ENCODE peak calls at places on chromosome 14, in eight cellular contexts. One of them, this sample, is unnamed.

GRCh38 chr14:20383636-20384035 is 29.7 kb downstream of the TEP1 start:
- DNase-seq in coronary artery: no peak
- DNase-seq in foreskin fibroblast: no peak
- DNase-seq in GM20000: no peak
- DNase-seq in right atrium auricular region: no peak
- DNase-seq in activated B cell treated with CpG ODN at 0.5 μM for 24 hours: no peak
- DNase-seq in prostate gland: no peak
- DNase-seq in fibroblast of the aortic adventitia: no peak
- DNase-seq in this sample: no peak

GRCh38 chr14:68932686-68933085 is 46.4 kb downstream of the ACTN1 start:
- DNase-seq in foreskin fibroblast: no peak
- DNase-seq in activated B cell treated with CpG ODN at 0.5 μM for 24 hours: no peak
- DNase-seq in coronary artery: no peak
- DNase-seq in prostate gland: no peak
- DNase-seq in fibroblast of the aortic adventitia: no peak
- DNase-seq in right atrium auricular region: no peak
- DNase-seq in GM20000: no peak
- DNase-seq in this sample: no peak

GRCh38 chr14:104230119-104230885 is 91.9 kb downstream of the KIF26A start:
- DNase-seq in prostate gland: no peak
- DNase-seq in GM20000: no peak
- DNase-seq in activated B cell treated with CpG ODN at 0.5 μM for 24 hours: no peak
- DNase-seq in fibroblast of the aortic adventitia: no peak
- DNase-seq in foreskin fibroblast: no peak
- DNase-seq in right atrium auricular region: no peak
- DNase-seq in coronary artery: no peak
- DNase-seq in this sample: no peak

GRCh38 chr14:34693228-34693939 is 21.0 kb downstream of the CFL2 start:
- DNase-seq in activated B cell treated with CpG ODN at 0.5 μM for 24 hours: no peak
- DNase-seq in fibroblast of the aortic adventitia: peak; percentile 25
- DNase-seq in right atrium auricular region: no peak
- DNase-seq in coronary artery: no peak
- DNase-seq in foreskin fibroblast: no peak
- DNase-seq in GM20000: no peak
- DNase-seq in prostate gland: no peak
- DNase-seq in this sample: no peak

GRCh38 chr14:53450871-53451270 is 297.7 kb upstream of the DDHD1 start:
- DNase-seq in prostate gland: peak; percentile 13
- DNase-seq in GM20000: no peak
- DNase-seq in coronary artery: no peak
- DNase-seq in right atrium auricular region: no peak
- DNase-seq in activated B cell treated with CpG ODN at 0.5 μM for 24 hours: no peak
- DNase-seq in foreskin fibroblast: peak; percentile 63
- DNase-seq in fibroblast of the aortic adventitia: peak; percentile 55
- DNase-seq in this sample: peak; percentile 41

GRCh38 chr14:104267895-104268294 is 129.5 kb downstream of the KIF26A start:
- DNase-seq in foreskin fibroblast: no peak
- DNase-seq in fibroblast of the aortic adventitia: no peak
- DNase-seq in right atrium auricular region: no peak
- DNase-seq in GM20000: no peak
- DNase-seq in prostate gland: no peak
- DNase-seq in coronary artery: no peak
- DNase-seq in activated B cell treated with CpG ODN at 0.5 μM for 24 hours: no peak
- DNase-seq in this sample: no peak

GRCh38 chr14:94679941-94680340 is 67.8 kb downstream of the SERPINA3 start:
- DNase-seq in foreskin fibroblast: no peak
- DNase-seq in fibroblast of the aortic adventitia: no peak
- DNase-seq in right atrium auricular region: no peak
- DNase-seq in activated B cell treated with CpG ODN at 0.5 μM for 24 hours: no peak
- DNase-seq in prostate gland: no peak
- DNase-seq in coronary artery: peak; percentile 31
- DNase-seq in GM20000: no peak
- DNase-seq in this sample: peak; percentile 18

GRCh38 chr14:39102265-39102968 is 618 bp downstream of the SEC23A start:
- DNase-seq in right atrium auricular region: no peak
- DNase-seq in GM20000: no peak
- DNase-seq in fibroblast of the aortic adventitia: peak; percentile 55
- DNase-seq in coronary artery: peak; percentile 71
- DNase-seq in foreskin fibroblast: peak; percentile 69
- DNase-seq in activated B cell treated with CpG ODN at 0.5 μM for 24 hours: no peak
- DNase-seq in prostate gland: peak; percentile 9
- DNase-seq in this sample: peak; percentile 21

GRCh38 chr14:60304509-60304908 is 55.5 kb downstream of the PPM1A start:
- DNase-seq in coronary artery: no peak
- DNase-seq in foreskin fibroblast: no peak
- DNase-seq in prostate gland: no peak
- DNase-seq in fibroblast of the aortic adventitia: no peak
- DNase-seq in GM20000: no peak
- DNase-seq in activated B cell treated with CpG ODN at 0.5 μM for 24 hours: no peak
- DNase-seq in right atrium auricular region: no peak
- DNase-seq in this sample: no peak

GRCh38 chr14:29548948-29549370 is 378.7 kb downstream of the PRKD1 start:
- DNase-seq in activated B cell treated with CpG ODN at 0.5 μM for 24 hours: no peak
- DNase-seq in right atrium auricular region: no peak
- DNase-seq in foreskin fibroblast: peak; percentile 80
- DNase-seq in GM20000: peak; percentile 33
- DNase-seq in fibroblast of the aortic adventitia: peak; percentile 83
- DNase-seq in prostate gland: peak; percentile 18
- DNase-seq in coronary artery: no peak
- DNase-seq in this sample: no peak

GRCh38 chr14:31337331-31337730 is 83.0 kb downstream of the HEATR5A start:
- DNase-seq in activated B cell treated with CpG ODN at 0.5 μM for 24 hours: no peak
- DNase-seq in prostate gland: no peak
- DNase-seq in coronary artery: no peak
- DNase-seq in fibroblast of the aortic adventitia: no peak
- DNase-seq in foreskin fibroblast: no peak
- DNase-seq in right atrium auricular region: no peak
- DNase-seq in GM20000: no peak
- DNase-seq in this sample: no peak

GRCh38 chr14:103191856-103192835 is 68.9 kb downstream of the TNFAIP2 start:
- DNase-seq in activated B cell treated with CpG ODN at 0.5 μM for 24 hours: no peak
- DNase-seq in right atrium auricular region: no peak
- DNase-seq in prostate gland: no peak
- DNase-seq in foreskin fibroblast: no peak
- DNase-seq in coronary artery: no peak
- DNase-seq in fibroblast of the aortic adventitia: peak; percentile 17
- DNase-seq in GM20000: no peak
- DNase-seq in this sample: no peak

GRCh38 chr14:103199141-103199540 is 75.9 kb downstream of the TNFAIP2 start:
- DNase-seq in prostate gland: no peak
- DNase-seq in fibroblast of the aortic adventitia: peak; percentile 89
- DNase-seq in coronary artery: no peak
- DNase-seq in foreskin fibroblast: peak; percentile 44
- DNase-seq in right atrium auricular region: peak; percentile 73
- DNase-seq in GM20000: no peak
- DNase-seq in activated B cell treated with CpG ODN at 0.5 μM for 24 hours: no peak
- DNase-seq in this sample: no peak

GRCh38 chr14:67332468-67332867 is 27.1 kb downstream of the ATP6V1D start:
- DNase-seq in foreskin fibroblast: peak; percentile 13
- DNase-seq in GM20000: no peak
- DNase-seq in fibroblast of the aortic adventitia: no peak
- DNase-seq in coronary artery: no peak
- DNase-seq in activated B cell treated with CpG ODN at 0.5 μM for 24 hours: no peak
- DNase-seq in prostate gland: no peak
- DNase-seq in right atrium auricular region: no peak
- DNase-seq in this sample: no peak

GRCh38 chr14:72613196-72613974 is 280.5 kb downstream of the DPF3 start:
- DNase-seq in fibroblast of the aortic adventitia: peak; percentile 27
- DNase-seq in right atrium auricular region: peak; percentile 68
- DNase-seq in GM20000: no peak
- DNase-seq in coronary artery: peak; percentile 71
- DNase-seq in foreskin fibroblast: peak; percentile 75
- DNase-seq in activated B cell treated with CpG ODN at 0.5 μM for 24 hours: no peak
- DNase-seq in prostate gland: no peak
- DNase-seq in this sample: peak; percentile 72

GRCh38 chr14:101222362-101223090 is 319.0 kb upstream of the RTL1 start:
- DNase-seq in coronary artery: peak; percentile 33
- DNase-seq in GM20000: no peak
- DNase-seq in foreskin fibroblast: no peak
- DNase-seq in activated B cell treated with CpG ODN at 0.5 μM for 24 hours: no peak
- DNase-seq in right atrium auricular region: peak; percentile 40
- DNase-seq in fibroblast of the aortic adventitia: no peak
- DNase-seq in prostate gland: no peak
- DNase-seq in this sample: no peak

GRCh38 chr14:32509632-32510187 is 180.6 kb downstream of the AKAP6 start:
- DNase-seq in coronary artery: peak; percentile 85
- DNase-seq in prostate gland: peak; percentile 73
- DNase-seq in GM20000: no peak
- DNase-seq in right atrium auricular region: peak; percentile 76
- DNase-seq in activated B cell treated with CpG ODN at 0.5 μM for 24 hours: no peak
- DNase-seq in fibroblast of the aortic adventitia: peak; percentile 96
- DNase-seq in foreskin fibroblast: peak; percentile 93
- DNase-seq in this sample: no peak

GRCh38 chr14:54535126-54535525 is 25.4 kb downstream of the CGRRF1 start:
- DNase-seq in GM20000: no peak
- DNase-seq in coronary artery: no peak
- DNase-seq in activated B cell treated with CpG ODN at 0.5 μM for 24 hours: no peak
- DNase-seq in prostate gland: no peak
- DNase-seq in foreskin fibroblast: peak; percentile 16
- DNase-seq in fibroblast of the aortic adventitia: peak; percentile 3
- DNase-seq in right atrium auricular region: no peak
- DNase-seq in this sample: no peak

GRCh38 chr14:54529811-54530210 is 20.1 kb downstream of the CGRRF1 start:
- DNase-seq in right atrium auricular region: no peak
- DNase-seq in fibroblast of the aortic adventitia: peak; percentile 55
- DNase-seq in prostate gland: peak; percentile 64
- DNase-seq in coronary artery: no peak
- DNase-seq in GM20000: no peak
- DNase-seq in activated B cell treated with CpG ODN at 0.5 μM for 24 hours: no peak
- DNase-seq in foreskin fibroblast: peak; percentile 76
- DNase-seq in this sample: no peak

GRCh38 chr14:54528973-54529372 is 19.3 kb downstream of the CGRRF1 start:
- DNase-seq in fibroblast of the aortic adventitia: no peak
- DNase-seq in prostate gland: no peak
- DNase-seq in coronary artery: no peak
- DNase-seq in foreskin fibroblast: no peak
- DNase-seq in right atrium auricular region: no peak
- DNase-seq in GM20000: no peak
- DNase-seq in activated B cell treated with CpG ODN at 0.5 μM for 24 hours: no peak
- DNase-seq in this sample: no peak

GRCh38 chr14:54532111-54533012 is 22.7 kb downstream of the CGRRF1 start:
- DNase-seq in foreskin fibroblast: no peak
- DNase-seq in GM20000: peak; percentile 39
- DNase-seq in prostate gland: no peak
- DNase-seq in activated B cell treated with CpG ODN at 0.5 μM for 24 hours: no peak
- DNase-seq in right atrium auricular region: no peak
- DNase-seq in fibroblast of the aortic adventitia: no peak
- DNase-seq in coronary artery: no peak
- DNase-seq in this sample: no peak

GRCh38 chr14:54533100-54533499 is 23.4 kb downstream of the CGRRF1 start:
- DNase-seq in activated B cell treated with CpG ODN at 0.5 μM for 24 hours: no peak
- DNase-seq in prostate gland: no peak
- DNase-seq in coronary artery: no peak
- DNase-seq in fibroblast of the aortic adventitia: no peak
- DNase-seq in right atrium auricular region: no peak
- DNase-seq in GM20000: no peak
- DNase-seq in foreskin fibroblast: no peak
- DNase-seq in this sample: no peak
- TF ChIP-seq CTCF in activated B cell treated with CpG ODN at 0.5 μM for 24 hours: no peak
- TF ChIP-seq CTCF in prostate gland: no peak
- TF ChIP-seq CTCF in coronary artery: no peak
- TF ChIP-seq CTCF in fibroblast of the aortic adventitia: no peak
- TF ChIP-seq CTCF in right atrium auricular region: no peak
- TF ChIP-seq CTCF in GM20000: no peak
- TF ChIP-seq CTCF in foreskin fibroblast: no peak
- TF ChIP-seq CTCF in this sample: no peak

GRCh38 chr14:89185919-89186849 is 230.8 kb downstream of the FOXN3 start:
- DNase-seq in fibroblast of the aortic adventitia: peak; percentile 66
- DNase-seq in foreskin fibroblast: peak; percentile 65
- DNase-seq in right atrium auricular region: no peak
- DNase-seq in prostate gland: peak; percentile 66
- DNase-seq in activated B cell treated with CpG ODN at 0.5 μM for 24 hours: no peak
- DNase-seq in GM20000: no peak
- DNase-seq in coronary artery: no peak
- DNase-seq in this sample: no peak
- TF ChIP-seq CTCF in fibroblast of the aortic adventitia: no peak
- TF ChIP-seq CTCF in foreskin fibroblast: no peak
- TF ChIP-seq CTCF in right atrium auricular region: no peak
- TF ChIP-seq CTCF in prostate gland: no peak
- TF ChIP-seq CTCF in activated B cell treated with CpG ODN at 0.5 μM for 24 hours: no peak
- TF ChIP-seq CTCF in GM20000: no peak
- TF ChIP-seq CTCF in coronary artery: no peak
- TF ChIP-seq CTCF in this sample: no peak

GRCh38 chr14:21579976-21580375 is at the start of gene OR10G3:
- DNase-seq in right atrium auricular region: no peak
- DNase-seq in activated B cell treated with CpG ODN at 0.5 μM for 24 hours: no peak
- DNase-seq in fibroblast of the aortic adventitia: no peak
- DNase-seq in prostate gland: no peak
- DNase-seq in foreskin fibroblast: no peak
- DNase-seq in coronary artery: no peak
- DNase-seq in GM20000: no peak
- DNase-seq in this sample: no peak
- TF ChIP-seq CTCF in right atrium auricular region: no peak
- TF ChIP-seq CTCF in activated B cell treated with CpG ODN at 0.5 μM for 24 hours: no peak
- TF ChIP-seq CTCF in fibroblast of the aortic adventitia: no peak
- TF ChIP-seq CTCF in prostate gland: no peak
- TF ChIP-seq CTCF in foreskin fibroblast: no peak
- TF ChIP-seq CTCF in coronary artery: no peak
- TF ChIP-seq CTCF in GM20000: no peak
- TF ChIP-seq CTCF in this sample: no peak

DNA sequence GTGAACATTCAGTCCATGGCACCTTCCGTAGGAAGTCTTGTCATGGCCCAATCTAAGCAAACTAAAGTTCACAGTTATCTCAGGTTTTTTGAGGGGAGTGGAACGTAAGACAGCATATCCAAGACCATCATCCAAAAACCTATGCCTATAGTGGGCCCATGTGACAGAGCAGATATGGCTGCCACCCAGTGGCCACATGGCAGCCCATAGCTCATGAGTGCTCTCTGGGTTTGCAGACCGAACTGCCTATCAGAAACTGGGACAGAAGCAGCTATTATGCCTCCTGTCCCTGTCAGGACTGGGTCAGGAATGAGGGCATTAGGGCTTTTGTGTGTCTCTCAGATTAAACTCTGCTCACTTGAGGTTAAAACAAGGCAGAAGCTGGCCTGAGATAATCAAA is 503.7 kb downstream of the NRXN3 start:
- DNase-seq in activated B cell treated with CpG ODN at 0.5 μM for 24 hours: no peak
- DNase-seq in coronary artery: no peak
- DNase-seq in fibroblast of the aortic adventitia: no peak
- DNase-seq in foreskin fibroblast: no peak
- DNase-seq in prostate gland: no peak
- DNase-seq in GM20000: no peak
- DNase-seq in right atrium auricular region: no peak
- DNase-seq in this sample: no peak
- TF ChIP-seq CTCF in activated B cell treated with CpG ODN at 0.5 μM for 24 hours: no peak
- TF ChIP-seq CTCF in coronary artery: no peak
- TF ChIP-seq CTCF in fibroblast of the aortic adventitia: no peak
- TF ChIP-seq CTCF in foreskin fibroblast: no peak
- TF ChIP-seq CTCF in prostate gland: no peak
- TF ChIP-seq CTCF in GM20000: no peak
- TF ChIP-seq CTCF in right atrium auricular region: no peak
- TF ChIP-seq CTCF in this sample: no peak

DNA sequence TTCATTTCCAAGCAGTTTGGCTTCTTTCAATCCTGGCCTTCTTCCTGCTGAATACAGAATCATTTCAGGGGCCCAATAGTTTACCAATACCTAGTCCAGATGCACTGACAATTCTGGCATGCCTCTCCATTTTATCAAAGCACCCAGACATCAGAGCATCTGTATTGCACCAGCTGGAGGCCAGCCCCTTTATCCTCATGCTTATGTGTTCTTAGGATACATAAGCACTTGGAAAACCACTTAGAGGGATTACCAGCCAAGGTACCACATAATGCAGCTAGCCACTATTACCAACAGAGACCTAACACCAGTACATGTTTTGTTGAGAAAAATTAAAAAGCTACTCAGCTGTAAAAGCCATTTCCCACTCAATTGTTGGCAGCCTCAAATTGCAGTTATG is 263.9 kb downstream of the DIO2 start:
- DNase-seq in foreskin fibroblast: no peak
- DNase-seq in activated B cell treated with CpG ODN at 0.5 μM for 24 hours: no peak
- DNase-seq in fibroblast of the aortic adventitia: no peak
- DNase-seq in prostate gland: no peak
- DNase-seq in GM20000: no peak
- DNase-seq in coronary artery: no peak
- DNase-seq in right atrium auricular region: no peak
- DNase-seq in this sample: no peak
- TF ChIP-seq CTCF in foreskin fibroblast: no peak
- TF ChIP-seq CTCF in activated B cell treated with CpG ODN at 0.5 μM for 24 hours: no peak
- TF ChIP-seq CTCF in fibroblast of the aortic adventitia: no peak
- TF ChIP-seq CTCF in prostate gland: no peak
- TF ChIP-seq CTCF in GM20000: no peak
- TF ChIP-seq CTCF in coronary artery: no peak
- TF ChIP-seq CTCF in right atrium auricular region: no peak
- TF ChIP-seq CTCF in this sample: no peak